ENCODE peak calls at places on chromosome X, in nine cellular contexts. U is activated B cell treated with CpG ODN at 0.5 μM for 24 hours, K is transverse colon, H is HFFc6, Q is choroid plexus epithelial cell, P is prostate gland, V is HepG2, R is breast epithelium, J is endothelial cell. O is an unnamed sample.

GRCh38 chrX:44843318-44843702 is 511 bp upstream of the DUSP21 start:
- DNase-seq in H (no peak), R (no peak), V (no peak), U (no peak), J (no peak), K (no peak), Q (no peak), P (no peak), O (no peak)

GRCh38 chrX:25034889-25035288 is 19.1 kb upstream of the ARX start:
- DNase-seq in U (no peak), V (peak), Q (peak), J (no peak), H (no peak), P (no peak), R (no peak), K (no peak), O (no peak)

GRCh38 chrX:103520391-103520790 is 1.1 kb upstream of the RAB40A start:
- DNase-seq in H (peak), U (no peak), P (no peak), R (no peak), V (no peak), K (no peak), J (no peak), Q (peak), O (no peak)

GRCh38 chrX:13371191-13371590 is 51.3 kb upstream of the ATXN3L start:
- DNase-seq in P (no peak), H (no peak), V (no peak), K (no peak), U (no peak), R (no peak), Q (peak), J (no peak), O (no peak)

GRCh38 chrX:70878925-70879324 is 29.6 kb downstream of the TEX11 start:
- DNase-seq in P (no peak), H (no peak), U (no peak), K (no peak), V (no peak), R (no peak), J (no peak), Q (no peak), O (no peak)

GRCh38 chrX:7771788-7772438 is 71.1 kb upstream of the VCX start:
- DNase-seq in V (peak), J (no peak), Q (no peak), R (no peak), K (peak), P (no peak), H (no peak), U (no peak), O (no peak)

GRCh38 chrX:33336783-33337182 is 125.4 kb upstream of the DMD start:
- DNase-seq in V (peak), K (no peak), J (no peak), P (peak), Q (peak), U (no peak), R (peak), H (no peak), O (no peak)

GRCh38 chrX:70280573-70280972 is 1.4 kb upstream of the RAB41 start:
- DNase-seq in P (no peak), H (no peak), J (no peak), V (no peak), Q (no peak), R (no peak), K (no peak), U (no peak), O (no peak)

GRCh38 chrX:13721371-13721770 is 13.0 kb downstream of the TRAPPC2 start:
- DNase-seq in Q (no peak), V (no peak), R (no peak), H (no peak), K (no peak), J (no peak), P (no peak), U (no peak), O (no peak)

GRCh38 chrX:16918979-16919378 is 27.5 kb upstream of the REPS2 start:
- DNase-seq in H (no peak), U (no peak), K (no peak), V (no peak), P (no peak), R (no peak), Q (no peak), J (no peak), O (no peak)

GRCh38 chrX:67582436-67582835 is 38.6 kb downstream of the AR start:
- DNase-seq in R (no peak), H (peak), Q (no peak), K (no peak), J (no peak), U (no peak), P (no peak), V (no peak), O (no peak)

GRCh38 chrX:11351375-11352295 is 58.4 kb downstream of the AMELX start:
- DNase-seq in U (no peak), J (no peak), K (peak), H (peak), P (peak), Q (peak), R (no peak), V (no peak), O (no peak)

GRCh38 chrX:100969936-100970335 is 428 bp downstream of the ARL13A start:
- DNase-seq in Q (no peak), U (no peak), V (no peak), J (no peak), R (no peak), P (no peak), K (no peak), H (no peak), O (no peak)

GRCh38 chrX:39245024-39245423 is 443.8 kb downstream of the MID1IP1 start:
- DNase-seq in Q (no peak), V (no peak), J (no peak), K (no peak), U (no peak), P (no peak), H (no peak), R (no peak), O (no peak)

GRCh38 chrX:17020371-17020770 is 73.9 kb downstream of the REPS2 start:
- DNase-seq in K (no peak), P (no peak), U (no peak), J (no peak), H (no peak), V (no peak), Q (no peak), R (no peak), O (no peak)

GRCh38 chrX:53291596-53291995 is 10.2 kb upstream of the IQSEC2 start:
- DNase-seq in R (no peak), Q (no peak), U (no peak), K (no peak), P (no peak), V (no peak), H (no peak), J (no peak), O (no peak)

GRCh38 chrX:78747471-78747870 is at the start of gene LPAR4:
- DNase-seq in J (peak), H (no peak), U (no peak), R (no peak), P (no peak), V (no peak), Q (peak), K (no peak), O (no peak)

GRCh38 chrX:56947695-56948094 is 47.6 kb downstream of the SPIN3 start:
- DNase-seq in V (no peak), R (no peak), Q (peak), K (no peak), J (no peak), P (no peak), H (peak), U (no peak), O (no peak)

GRCh38 chrX:115174548-115174947 is 14.7 kb upstream of the RBMXL3 start:
- DNase-seq in Q (no peak), P (no peak), R (no peak), H (no peak), K (no peak), V (no peak), U (no peak), J (no peak), O (no peak)

GRCh38 chrX:54157561-54157960 is 25.5 kb downstream of the FAM120C start:
- DNase-seq in H (no peak), V (no peak), J (no peak), Q (no peak), P (no peak), U (no peak), R (no peak), K (no peak), O (no peak)

GRCh38 chrX:102934624-102935023 is 2.4 kb upstream of the RAB40AL start:
- DNase-seq in P (no peak), U (no peak), Q (peak), R (no peak), H (peak), K (peak), J (peak), V (peak), O (peak)

GRCh38 chrX:10769165-10769564 is 148.8 kb upstream of the MID1 start:
- DNase-seq in P (no peak), J (no peak), R (no peak), H (peak), V (no peak), K (no peak), Q (peak), U (no peak), O (no peak)

GRCh38 chrX:2592279-2592678 is 91.5 kb upstream of the DHRSX start:
- DNase-seq in V (no peak), H (no peak), J (no peak), U (no peak), K (no peak), P (no peak), R (no peak), Q (no peak), O (no peak)

GRCh38 chrX:126141014-126141413 is 25.1 kb downstream of the DCAF12L2 start:
- DNase-seq in K (no peak), R (no peak), U (no peak), H (no peak), V (no peak), Q (no peak), J (no peak), P (no peak), O (no peak)

GRCh38 chrX:154317391-154318000 is 21.9 kb downstream of the TKTL1 start:
- DNase-seq in K (no peak), Q (peak), R (no peak), H (no peak), U (no peak), V (no peak), P (no peak), J (peak), O (no peak)
- TF ChIP-seq CTCF in K (peak), Q (peak), R (no peak), H (peak), U (no peak), V (peak), P (no peak), J (no peak), O (no peak)

DNA sequence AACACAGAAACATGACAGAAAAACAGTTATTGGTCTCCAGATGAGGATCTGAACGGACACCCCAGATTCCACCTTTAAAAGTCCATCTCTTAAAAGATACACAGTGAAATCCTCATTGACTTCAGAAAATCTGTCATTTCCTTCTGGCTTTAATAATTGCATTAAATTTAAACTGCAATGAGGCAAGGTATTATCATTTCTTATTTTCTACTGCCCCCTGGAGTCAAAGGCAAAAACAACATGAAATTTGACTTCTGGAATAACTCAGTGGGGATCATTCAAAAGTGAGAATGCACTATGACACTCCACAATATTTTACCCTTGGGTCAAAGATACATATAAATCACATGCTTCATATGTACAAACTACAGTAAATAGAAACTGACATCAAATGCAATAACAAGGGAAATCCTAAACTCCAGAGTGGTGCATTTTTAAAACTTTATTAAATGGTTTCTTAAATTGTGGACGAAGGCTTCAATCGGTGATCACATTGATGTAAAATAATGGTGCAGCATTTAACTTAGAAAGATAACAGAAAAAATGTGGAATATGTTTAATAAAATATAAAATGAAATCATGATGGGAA is 56.4 kb upstream of the SPANXN1 start:
- DNase-seq in Q (peak), P (no peak), U (no peak), J (no peak), H (no peak), R (no peak), V (peak), K (no peak), O (no peak)
- TF ChIP-seq CTCF in Q (no peak), P (no peak), U (no peak), J (peak), H (peak), R (no peak), V (no peak), K (no peak), O (no peak)

DNA sequence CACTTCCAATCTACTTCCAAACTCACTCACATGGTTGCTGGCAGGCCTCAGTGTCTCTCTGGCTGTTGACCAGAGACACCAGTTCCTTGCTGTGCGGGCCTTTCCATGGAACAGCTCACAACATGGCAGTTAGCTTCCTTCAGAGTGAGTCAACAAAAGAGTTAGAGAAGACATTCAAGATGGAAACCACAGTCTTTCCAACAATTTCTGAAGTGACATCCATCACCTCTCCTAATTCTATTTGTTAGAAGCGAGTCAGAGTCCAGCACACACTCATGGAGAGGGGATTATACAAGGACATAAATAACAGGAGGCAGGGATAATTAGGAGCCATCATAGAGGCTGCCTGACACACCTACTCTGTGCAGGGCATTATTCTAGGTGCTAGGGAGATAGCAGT is 62.5 kb upstream of the TMEM164 start:
- DNase-seq in U (no peak), H (no peak), K (no peak), R (no peak), P (no peak), Q (no peak), J (no peak), V (no peak), O (no peak)
- TF ChIP-seq CTCF in U (no peak), H (no peak), K (no peak), R (no peak), P (no peak), Q (no peak), J (no peak), V (no peak), O (no peak)

DNA sequence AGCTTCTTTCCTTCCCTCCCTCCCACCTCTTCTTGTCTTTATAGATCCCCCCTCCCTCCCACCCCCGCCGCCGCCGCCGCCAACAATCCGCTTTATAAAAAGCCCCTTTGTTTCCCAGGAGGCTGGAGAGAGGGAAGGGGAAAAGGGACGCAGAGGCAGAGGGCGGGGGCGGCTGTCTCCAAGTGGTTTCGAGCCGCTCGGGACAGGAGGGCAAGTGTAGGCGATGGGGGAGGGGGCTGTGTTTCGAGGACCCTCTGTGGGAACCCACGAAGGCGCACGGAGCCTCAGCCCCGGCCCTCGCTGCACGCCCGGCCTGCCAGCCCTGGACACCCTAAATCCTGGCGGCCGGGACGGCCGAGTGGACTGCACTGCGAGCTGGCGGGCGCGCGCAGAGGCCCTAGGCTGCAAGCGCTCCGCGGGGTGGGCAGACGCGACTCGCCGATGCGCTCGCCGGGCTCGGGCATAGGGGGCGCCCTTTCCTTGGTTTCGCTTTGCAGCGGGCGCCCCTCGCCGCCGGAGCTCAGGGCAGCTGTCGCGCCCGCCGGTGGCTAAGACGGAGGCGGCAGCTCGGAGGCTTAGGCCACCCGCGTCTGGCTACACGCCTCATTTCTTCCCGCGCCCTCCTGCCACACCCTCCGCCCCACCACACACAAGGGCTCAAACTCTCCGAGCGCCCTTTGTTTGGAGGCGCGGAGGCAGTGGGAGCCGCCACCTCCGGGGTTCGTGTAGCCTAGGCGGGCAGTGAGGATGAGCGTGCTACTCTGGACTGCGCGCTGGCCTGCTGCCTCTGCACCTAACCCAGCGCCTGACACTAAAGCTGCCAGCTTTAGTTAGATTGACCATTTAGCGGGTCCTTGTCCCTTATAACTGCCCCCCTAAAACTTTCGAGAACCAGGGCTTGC is 2.2 kb downstream of the MAMLD1 start:
- DNase-seq in P (peak), K (peak), U (peak), J (peak), R (peak), V (no peak), H (no peak), Q (peak), O (peak)
- TF ChIP-seq CTCF in P (peak), K (peak), U (no peak), J (peak), R (no peak), V (peak), H (peak), Q (peak), O (peak)

GRCh38 chrX:104918122-104918521 is 302.4 kb downstream of the TEX13A start:
- DNase-seq in H (no peak), P (no peak), V (no peak), K (no peak), Q (no peak), J (no peak), R (no peak), U (no peak), O (no peak)

DNA sequence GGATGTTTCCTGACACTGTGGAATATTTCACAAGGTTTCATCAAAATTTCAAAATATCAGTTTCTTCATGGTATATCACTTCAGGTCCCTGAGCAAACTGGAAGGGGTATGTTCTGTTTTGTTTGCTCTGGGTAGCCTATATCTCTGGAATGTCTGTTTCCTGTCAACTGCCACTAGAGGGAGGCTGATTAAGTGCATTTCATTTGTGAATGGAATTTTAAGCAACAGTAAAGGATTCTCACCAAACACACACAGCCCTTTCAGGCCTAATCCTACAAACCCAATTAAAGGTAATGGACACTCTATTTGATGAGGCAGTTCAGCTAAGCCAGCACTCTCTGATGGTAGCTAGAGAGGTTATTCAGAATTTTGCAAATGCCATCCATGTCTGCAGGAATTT is 307.1 kb downstream of the TEX13A start:
- DNase-seq in V (peak), Q (peak), R (no peak), U (no peak), H (peak), P (no peak), K (no peak), J (no peak), O (no peak)
- TF ChIP-seq CTCF in V (peak), Q (peak), R (no peak), U (no peak), H (peak), P (no peak), K (peak), J (peak), O (no peak)

DNA sequence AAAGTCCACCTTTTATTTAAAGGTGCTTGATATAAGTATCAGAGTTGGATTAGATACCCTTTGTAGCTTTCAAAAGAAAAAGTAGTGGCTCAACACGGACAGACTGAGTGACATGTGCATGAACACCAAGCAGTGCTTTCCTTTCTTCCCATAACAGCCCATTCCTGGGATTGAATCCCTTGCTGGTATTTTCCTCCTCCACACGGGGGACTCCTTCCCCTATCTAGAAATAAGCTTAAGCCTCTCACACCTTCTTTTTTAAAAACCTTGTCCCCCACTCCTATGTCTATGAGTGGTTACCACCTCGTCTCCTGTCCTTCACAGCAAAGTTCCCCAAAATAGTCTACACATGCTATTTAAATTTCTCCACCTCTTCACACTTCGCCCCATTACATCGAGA is 5.1 kb downstream of the AP1S2 start:
- DNase-seq in U (no peak), V (no peak), Q (peak), R (no peak), J (no peak), P (no peak), K (no peak), H (no peak), O (no peak)
- TF ChIP-seq CTCF in U (no peak), V (peak), Q (peak), R (no peak), J (no peak), P (no peak), K (no peak), H (no peak), O (no peak)

GRCh38 chrX:46559062-46559461 is 13.8 kb upstream of the ZNF674 start:
- DNase-seq in J (no peak), K (no peak), Q (no peak), H (no peak), V (no peak), R (no peak), U (no peak), P (no peak), O (no peak)

GRCh38 chrX:46551494-46552128 is 6.4 kb upstream of the ZNF674 start:
- DNase-seq in H (peak), U (no peak), J (no peak), R (no peak), Q (peak), V (no peak), K (no peak), P (no peak), O (no peak)

GRCh38 chrX:46549914-46550313 is 4.7 kb upstream of the ZNF674 start:
- DNase-seq in V (no peak), R (no peak), P (no peak), J (no peak), U (no peak), H (no peak), K (no peak), Q (no peak), O (no peak)

GRCh38 chrX:46553935-46554334 is 8.7 kb upstream of the ZNF674 start:
- DNase-seq in Q (no peak), H (no peak), P (no peak), V (no peak), R (no peak), U (no peak), K (no peak), J (no peak), O (no peak)

GRCh38 chrX:46554942-46555341 is 9.7 kb upstream of the ZNF674 start:
- DNase-seq in R (no peak), V (peak), J (no peak), H (peak), Q (peak), P (no peak), U (no peak), K (no peak), O (no peak)
- TF ChIP-seq CTCF in R (no peak), V (no peak), J (no peak), H (peak), Q (peak), P (peak), U (no peak), K (no peak), O (no peak)

DNA sequence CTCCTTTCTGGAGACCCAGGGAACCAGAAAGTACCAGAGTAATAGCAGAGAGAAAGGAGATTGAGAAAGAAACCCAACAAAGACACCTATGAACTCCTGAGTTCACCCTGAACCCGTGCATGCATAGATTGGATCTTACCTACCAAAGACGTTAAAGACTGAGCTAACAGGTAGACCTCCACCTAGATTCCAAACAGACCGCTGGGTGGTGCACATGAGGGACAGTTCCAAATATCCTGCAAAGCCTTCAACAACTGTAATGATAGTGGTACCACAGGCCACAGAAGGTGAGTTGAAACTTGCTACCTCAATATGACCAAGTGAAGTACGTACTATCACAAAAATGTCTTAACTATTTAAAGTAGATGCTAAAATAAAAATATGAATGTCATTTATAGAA is 34.0 kb upstream of the NR0B1 start:
- DNase-seq in R (no peak), U (no peak), J (no peak), V (peak), K (no peak), P (no peak), Q (no peak), H (no peak), O (no peak)
- TF ChIP-seq CTCF in R (no peak), U (no peak), J (no peak), V (peak), K (no peak), P (no peak), Q (no peak), H (no peak), O (no peak)

O was measured in natural killer cell.